ENCODE peak calls at places on chromosomes 6 and 20, in four cellular contexts. Y is cardiac muscle cell; Q is astrocyte of the cerebellum; V is CD4-positive, alpha-beta T cell. O is an unnamed sample.

GRCh38 chr6:38656896-38657295 is 17.2 kb upstream of the BTBD9 start:
- DNase-seq in Y (no peak), Q (no peak), V (no peak), O (no peak)

GRCh38 chr6:26268659-26269402 is 96.2 kb upstream of the BTN3A2 start:
- DNase-seq in V (no peak), Y (peak), Q (no peak), O (no peak)

GRCh38 chr20:58308290-58308679 is 1.2 kb upstream of the RAB22A start:
- DNase-seq in V (peak), Q (no peak), Y (no peak), O (no peak)

GRCh38 chr6:87391334-87391733 is 16.4 kb upstream of the CFAP206 start:
- DNase-seq in Q (no peak), V (no peak), Y (peak), O (no peak)

GRCh38 chr6:138493413-138493812 is 5.9 kb downstream of the NHSL1 start:
- DNase-seq in Y (peak), Q (peak), V (no peak), O (no peak)

GRCh38 chr6:36268478-36269248 is 1.2 kb upstream of the PNPLA1 start:
- DNase-seq in V (no peak), Q (no peak), Y (peak), O (no peak)

GRCh38 chr6:138267971-138268895 is 49.9 kb upstream of the PBOV1 start:
- DNase-seq in Y (no peak), V (no peak), Q (no peak), O (no peak)

GRCh38 chr20:59082077-59082740 is 39.6 kb upstream of the PRELID3B start:
- DNase-seq in V (no peak), Y (peak), Q (no peak), O (no peak)

GRCh38 chr6:157281570-157281969 is 41.7 kb downstream of the TMEM242 start:
- DNase-seq in V (no peak), Y (peak), Q (no peak), O (no peak)
- TF ChIP-seq CTCF in V (no peak), Y (peak), Q (no peak), O (no peak)

GRCh38 chr6:106973841-106974336 is 640 bp downstream of the CD24 start:
- DNase-seq in V (no peak), Y (no peak), Q (no peak), O (no peak)

GRCh38 chr6:106974337-106974998 is at the start of gene CD24:
- DNase-seq in V (no peak), Q (no peak), Y (no peak), O (no peak)

GRCh38 chr6:106976270-106976669 is 1.7 kb upstream of the CD24 start:
- DNase-seq in V (no peak), Q (no peak), Y (no peak), O (no peak)

GRCh38 chr6:106974999-106975698 is 620 bp upstream of the CD24 start:
- DNase-seq in Y (peak), V (no peak), Q (no peak), O (peak)

DNA sequence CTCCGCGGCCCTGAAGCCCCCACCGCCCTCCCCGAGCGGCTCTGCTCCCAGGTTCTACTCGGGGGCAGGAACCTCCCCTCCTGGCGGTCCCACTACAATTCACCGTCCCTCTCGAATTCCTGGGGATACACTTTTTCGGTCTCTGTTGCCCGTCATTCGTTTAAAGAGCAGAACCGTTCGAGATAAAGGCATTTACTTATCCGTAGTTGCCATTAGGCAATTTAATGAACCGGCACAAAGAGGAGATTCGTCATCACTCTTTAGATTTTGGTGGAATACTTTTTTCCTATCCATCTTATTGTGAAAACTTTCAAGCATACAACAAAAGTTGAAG is 1.1 kb upstream of the CD24 start:
- DNase-seq in Q (no peak), Y (peak), V (no peak), O (no peak)
- TF ChIP-seq CTCF in Q (no peak), Y (no peak), V (no peak), O (no peak)

GRCh38 chr20:15643713-15644112 is 929.5 kb downstream of the KIF16B start:
- DNase-seq in Y (no peak), Q (no peak), V (no peak), O (no peak)
- TF ChIP-seq CTCF in Y (no peak), Q (peak), V (no peak), O (no peak)

GRCh38 chr6:7419065-7419464 is 29.5 kb downstream of the RIOK1 start:
- DNase-seq in Y (no peak), V (no peak), Q (no peak), O (no peak)
- TF ChIP-seq CTCF in Y (no peak), V (no peak), Q (no peak), O (no peak)

DNA sequence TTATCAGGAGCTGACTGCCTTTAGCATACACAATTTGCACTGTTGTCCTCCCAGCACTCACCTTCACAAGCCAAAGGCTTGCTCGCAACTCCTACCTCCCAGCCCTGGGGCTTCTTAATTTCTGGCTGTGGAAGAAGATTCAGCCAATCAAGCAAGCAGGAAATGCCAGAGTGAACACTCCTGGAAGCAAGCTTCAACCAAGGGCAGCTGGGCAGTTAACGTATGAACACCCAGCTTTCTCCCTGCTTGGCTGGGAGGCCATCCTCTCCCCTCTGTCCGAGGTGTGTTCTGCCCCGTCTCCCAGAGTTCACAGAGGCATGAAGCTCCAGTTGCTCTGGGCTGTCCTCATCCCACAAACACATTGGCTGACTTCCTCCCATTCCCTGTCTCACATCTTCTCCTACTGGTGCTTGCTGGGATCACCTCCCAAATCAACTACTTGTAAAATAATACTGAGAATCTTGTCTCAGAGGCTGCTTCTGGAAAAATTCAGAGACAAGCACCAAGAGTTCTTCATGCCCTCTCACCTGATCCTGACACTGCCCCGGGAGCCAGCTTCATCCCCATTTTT is 15.3 kb upstream of the SRSF6 start:
- DNase-seq in V (no peak), Q (no peak), Y (peak), O (no peak)
- TF ChIP-seq CTCF in V (no peak), Q (no peak), Y (peak), O (no peak)

GRCh38 chr20:5885866-5886265 is 64.5 kb downstream of the TRMT6 start:
- DNase-seq in Y (no peak), Q (no peak), V (no peak), O (no peak)
- TF ChIP-seq CTCF in Y (no peak), Q (no peak), V (no peak), O (no peak)